ENCODE peak calls at places on chromosomes 12 and 14, in six cellular contexts. G is right lobe of liver, M is Peyer's patch, V is IMR-90, C is uterus, F is GM12892. S is an unnamed sample.
A peak's percentile ranks its signal among the peaks of the same experiment; 100 is the strongest.

GRCh38 chr12:120709976-120710804 is at the start of gene UNC119B:
- DNase-seq in M (peak; percentile 85), C (peak; percentile 48), F (peak; percentile 86), G (peak; percentile 82), V (peak; percentile 33), S (peak; percentile 89)

GRCh38 chr12:53424626-53425514 is 1.2 kb downstream of the AMHR2 start:
- DNase-seq in M (no peak), C (no peak), F (no peak), V (no peak), G (no peak), S (no peak)

GRCh38 chr12:11580125-11580751 is 69.2 kb upstream of the ETV6 start:
- DNase-seq in M (no peak), V (peak; percentile 82), G (no peak), F (no peak), C (peak; percentile 30), S (no peak)

GRCh38 chr12:6603095-6603567 is 4.0 kb downstream of the CHD4 start:
- DNase-seq in F (no peak), C (peak; percentile 36), M (no peak), G (no peak), V (peak; percentile 25), S (peak; percentile 91)

GRCh38 chr14:61537567-61538463 is 157.5 kb upstream of the HIF1A start:
- DNase-seq in M (peak; percentile 64), V (peak; percentile 90), G (no peak), C (no peak), F (no peak), S (peak; percentile 70)

GRCh38 chr12:132179431-132180362 is 35.4 kb downstream of the NOC4L start:
- DNase-seq in M (no peak), V (no peak), C (no peak), G (no peak), F (no peak), S (no peak)

GRCh38 chr12:356276-356988 is 32.7 kb downstream of the KDM5A start:
- DNase-seq in F (no peak), V (peak; percentile 38), C (no peak), M (no peak), G (no peak), S (no peak)

GRCh38 chr12:32558941-32559340 is 120.2 kb upstream of the DNM1L start:
- DNase-seq in V (peak; percentile 67), F (peak; percentile 36), M (no peak), G (no peak), C (no peak), S (no peak)

GRCh38 chr12:6620137-6620884 is 13.1 kb upstream of the CHD4 start:
- DNase-seq in G (no peak), V (no peak), C (no peak), M (no peak), F (no peak), S (no peak)

GRCh38 chr12:44248436-44248835 is 412.6 kb downstream of the TMEM117 start:
- DNase-seq in F (no peak), M (no peak), C (no peak), V (no peak), G (no peak), S (no peak)

GRCh38 chr12:120902846-120903381 is 1.2 kb downstream of the SPPL3 start:
- DNase-seq in G (no peak), M (no peak), F (no peak), V (no peak), C (no peak), S (no peak)

GRCh38 chr12:106682594-106683234 is 91.8 kb upstream of the RIC8B start:
- DNase-seq in M (no peak), F (no peak), C (no peak), G (no peak), V (peak; percentile 15), S (no peak)

GRCh38 chr12:69396041-69396440 is 36.5 kb downstream of the YEATS4 start:
- DNase-seq in F (no peak), C (no peak), G (no peak), V (peak; percentile 13), M (no peak), S (no peak)

GRCh38 chr14:74402264-74403251 is 23.5 kb downstream of the SYNDIG1L start:
- DNase-seq in G (peak; percentile 43), V (no peak), F (no peak), M (no peak), C (no peak), S (no peak)

GRCh38 chr14:51093371-51094281 is 1.3 kb downstream of the TRIM9 start:
- DNase-seq in G (no peak), F (peak; percentile 27), V (no peak), C (peak; percentile 38), M (peak; percentile 51), S (peak; percentile 87)

GRCh38 chr12:83317641-83318040 is 630.9 kb downstream of the TMTC2 start:
- DNase-seq in V (no peak), C (no peak), F (no peak), G (no peak), M (no peak), S (no peak)

GRCh38 chr14:105093426-105094192 is 28.4 kb upstream of the GPR132 start:
- DNase-seq in G (no peak), M (peak; percentile 89), F (peak; percentile 89), V (peak; percentile 72), C (peak; percentile 76), S (peak; percentile 90)

GRCh38 chr14:78950654-78951053 is 780.5 kb downstream of the NRXN3 start:
- DNase-seq in F (no peak), V (peak; percentile 76), C (no peak), M (no peak), G (no peak), S (no peak)

GRCh38 chr12:9701380-9702154 is 31.3 kb downstream of the CLECL1 start:
- DNase-seq in G (no peak), V (no peak), M (no peak), F (no peak), C (no peak), S (no peak)

GRCh38 chr12:65532162-65532561 is 253.7 kb downstream of the MSRB3 start:
- DNase-seq in G (no peak), M (no peak), V (peak; percentile 83), F (no peak), C (no peak), S (no peak)

GRCh38 chr14:44029933-44030332 is 477.1 kb downstream of the FSCB start:
- DNase-seq in C (no peak), G (no peak), F (no peak), M (no peak), V (no peak), S (no peak)

DNA sequence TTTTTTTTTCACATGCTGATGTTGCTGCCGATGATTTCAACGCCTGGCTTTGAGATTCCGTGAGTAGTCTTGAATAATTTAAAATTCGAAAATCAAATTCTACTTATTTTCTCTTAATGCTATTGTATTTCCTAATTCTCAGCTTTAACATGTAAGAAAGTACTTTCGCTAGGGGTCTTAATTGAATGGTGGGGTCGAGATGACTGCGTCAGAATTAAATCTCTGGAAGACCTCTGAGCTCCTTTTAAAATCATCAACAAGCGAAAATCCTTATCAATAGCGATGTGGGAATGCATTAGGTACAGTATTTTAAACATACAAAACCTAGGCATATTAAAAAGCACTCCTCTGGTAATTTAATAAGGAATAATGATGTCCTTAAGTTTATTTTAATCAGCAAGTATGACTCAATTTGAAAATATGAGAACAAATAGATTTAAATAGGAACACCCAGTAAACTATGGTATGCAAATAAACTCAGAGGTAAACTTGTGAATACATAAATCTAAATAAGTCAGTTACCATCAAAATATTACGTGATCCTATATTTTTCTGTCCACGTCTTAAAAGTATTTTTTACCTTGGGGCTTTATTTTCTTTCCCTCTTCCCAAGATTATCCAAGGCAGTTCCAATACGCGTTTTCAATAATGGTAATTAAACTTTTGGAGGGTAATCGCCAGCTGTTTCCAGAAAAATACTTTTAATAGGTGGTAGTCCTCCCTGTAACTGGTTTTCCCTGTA is 1.4 kb downstream of the FOXA1 start:
- DNase-seq in G (no peak), M (no peak), F (no peak), V (no peak), C (no peak), S (no peak)
- TF ChIP-seq POLR2A in G (no peak), M (no peak), F (no peak), V (no peak), C (no peak), S (no peak)

DNA sequence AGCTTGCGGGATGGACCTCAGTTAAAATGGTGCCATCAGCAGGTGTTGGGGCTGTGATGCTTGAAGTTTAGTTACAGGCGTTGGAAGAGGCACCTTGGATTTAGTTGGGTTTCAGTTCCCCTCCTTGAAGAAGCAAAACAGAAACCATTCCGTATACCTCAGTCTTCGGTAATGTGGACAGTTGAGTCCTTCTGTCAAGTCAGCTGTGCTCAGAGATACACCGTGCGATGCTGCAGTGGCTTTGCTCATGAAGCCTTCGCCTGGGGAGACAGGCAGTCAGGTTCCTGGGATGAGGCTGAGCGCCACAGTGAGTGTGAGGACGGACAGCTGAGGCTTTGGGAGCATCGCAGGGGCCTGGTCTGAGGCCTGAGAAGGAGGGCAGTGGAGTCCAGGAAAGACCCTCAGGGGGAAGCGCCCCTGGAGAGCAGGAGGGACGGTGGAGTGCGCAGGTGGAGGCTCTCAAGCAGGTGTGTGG is 7.4 kb downstream of the RAN start:
- DNase-seq in V (no peak), F (peak; percentile 48), M (no peak), G (no peak), C (no peak), S (no peak)
- TF ChIP-seq POLR2A in V (no peak), F (peak; percentile 57), M (no peak), G (no peak), C (no peak), S (no peak)

DNA sequence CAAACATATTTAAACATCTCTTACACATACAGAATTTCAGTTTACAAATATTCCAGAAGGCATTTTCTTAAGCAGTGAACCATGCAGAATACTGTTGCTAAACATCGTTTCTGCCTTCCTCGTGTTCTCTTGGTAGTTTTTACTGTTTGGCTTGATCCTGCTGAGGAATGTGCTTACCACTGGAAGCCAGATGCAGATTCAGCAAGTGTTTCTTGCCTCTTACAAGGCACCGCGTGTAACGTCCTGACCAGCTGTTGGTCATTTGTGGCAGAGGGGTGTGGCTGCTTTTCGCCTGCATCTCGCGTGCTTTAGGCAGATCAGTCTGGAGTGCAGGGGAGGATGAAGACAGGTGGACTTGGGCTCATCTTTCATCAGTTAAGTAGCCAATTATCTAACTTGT is 12.4 kb downstream of the EIF2B1 start:
- DNase-seq in V (no peak), F (no peak), M (no peak), G (no peak), C (no peak), S (no peak)
- TF ChIP-seq POLR2A in V (no peak), F (no peak), M (no peak), G (no peak), C (no peak), S (no peak)

DNA sequence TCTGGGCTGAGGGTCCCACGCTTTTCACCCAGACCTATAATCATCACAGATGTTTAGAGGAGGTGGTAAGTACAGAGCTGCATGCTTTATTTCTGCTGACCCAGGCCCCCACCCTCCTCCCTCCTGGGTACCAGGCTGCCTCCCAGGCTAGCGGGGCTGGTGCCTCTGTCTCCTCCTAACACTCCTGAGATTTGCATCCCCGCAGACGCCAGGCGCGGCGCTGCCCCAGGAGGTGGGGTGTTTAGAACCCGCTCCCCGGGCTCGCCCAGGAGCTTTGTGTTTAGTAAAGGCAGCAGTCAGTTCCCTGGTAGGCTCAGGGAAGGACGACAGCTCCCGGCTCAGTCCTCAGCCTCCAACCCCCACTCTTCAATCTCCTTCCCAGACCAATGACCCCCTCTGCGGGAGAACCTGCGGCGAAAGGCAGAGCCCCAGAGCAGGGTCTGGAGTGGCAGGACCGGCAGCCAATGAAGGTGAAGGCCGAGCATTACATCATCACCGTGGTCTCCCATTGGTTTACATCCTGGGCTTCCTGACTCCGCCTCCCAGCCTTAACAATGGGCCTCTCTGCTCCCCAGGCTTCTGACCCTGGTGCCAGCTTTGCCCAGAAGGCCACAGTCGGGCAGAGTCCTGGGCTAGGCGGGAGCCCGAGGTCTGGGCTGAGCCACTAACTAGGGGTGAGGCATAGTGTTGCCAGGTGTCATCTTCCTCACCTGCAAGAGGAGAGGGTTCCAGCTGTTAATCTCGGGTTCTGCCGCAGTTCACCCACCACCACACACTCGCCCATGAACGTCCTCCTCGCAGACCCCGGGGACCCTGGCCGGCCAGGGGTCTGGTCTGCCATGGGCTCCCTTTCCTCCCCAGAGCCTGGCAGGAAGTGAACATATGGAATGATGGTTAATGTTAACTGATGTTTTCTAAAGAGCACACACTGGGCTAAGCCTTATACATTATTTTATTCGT is 57.5 kb downstream of the CALM1 start:
- DNase-seq in C (peak; percentile 58), F (no peak), V (peak; percentile 62), G (peak; percentile 70), M (peak; percentile 88), S (peak; percentile 24)
- TF ChIP-seq POLR2A in C (no peak), F (no peak), V (no peak), G (no peak), M (no peak), S (no peak)